ENCODE peak calls at places on chromosomes 5 and 9, in four cellular contexts. One of them, this sample, is unnamed.
A peak's percentile ranks its signal among the peaks of the same experiment; 100 is the strongest.

GRCh38 chr5:97550164-97550563 is 367.1 kb upstream of the RIOK2 start:
- DNase-seq in GM12878: no peak
- DNase-seq in HL-60: no peak
- DNase-seq in K562: no peak
- DNase-seq in this sample: no peak

GRCh38 chr5:155087036-155087435 is 73.5 kb downstream of the KIF4B start:
- DNase-seq in HL-60: no peak
- DNase-seq in GM12878: no peak
- DNase-seq in K562: no peak
- DNase-seq in this sample: no peak

GRCh38 chr9:5321058-5321457 is 16.5 kb upstream of the RLN2 start:
- DNase-seq in GM12878: no peak
- DNase-seq in HL-60: no peak
- DNase-seq in K562: no peak
- DNase-seq in this sample: no peak

GRCh38 chr5:45793638-45794532 is 97.7 kb upstream of the HCN1 start:
- DNase-seq in K562: no peak
- DNase-seq in GM12878: peak; percentile 88
- DNase-seq in HL-60: no peak
- DNase-seq in this sample: no peak

GRCh38 chr5:54902817-54903473 is 82.4 kb downstream of the ESM1 start:
- DNase-seq in GM12878: peak; percentile 78
- DNase-seq in K562: no peak
- DNase-seq in HL-60: no peak
- DNase-seq in this sample: no peak

GRCh38 chr9:129646252-129646651 is 4.3 kb upstream of the ASB6 start:
- DNase-seq in K562: no peak
- DNase-seq in HL-60: no peak
- DNase-seq in GM12878: no peak
- DNase-seq in this sample: no peak

GRCh38 chr5:40685191-40685590 is 5.5 kb downstream of the PTGER4 start:
- DNase-seq in K562: no peak
- DNase-seq in GM12878: no peak
- DNase-seq in HL-60: no peak
- DNase-seq in this sample: no peak

GRCh38 chr5:159031513-159031912 is 68.2 kb downstream of the EBF1 start:
- DNase-seq in GM12878: no peak
- DNase-seq in HL-60: no peak
- DNase-seq in K562: no peak
- DNase-seq in this sample: no peak

GRCh38 chr5:146910239-146910638 is 31.7 kb upstream of the PPP2R2B start:
- DNase-seq in HL-60: no peak
- DNase-seq in GM12878: no peak
- DNase-seq in K562: no peak
- DNase-seq in this sample: no peak

GRCh38 chr9:121851641-121852091 is 200.2 kb downstream of the DAB2IP start:
- DNase-seq in K562: no peak
- DNase-seq in GM12878: no peak
- DNase-seq in HL-60: no peak
- DNase-seq in this sample: no peak

GRCh38 chr5:76893294-76893693 is 43.5 kb downstream of the S100Z start:
- DNase-seq in GM12878: no peak
- DNase-seq in K562: no peak
- DNase-seq in HL-60: no peak
- DNase-seq in this sample: no peak

GRCh38 chr9:93600504-93600903 is 24.1 kb downstream of the PHF2 start:
- DNase-seq in K562: no peak
- DNase-seq in GM12878: no peak
- DNase-seq in HL-60: no peak
- DNase-seq in this sample: no peak

GRCh38 chr5:58503634-58504033 is 12.4 kb downstream of the GAPT start:
- DNase-seq in GM12878: no peak
- DNase-seq in K562: no peak
- DNase-seq in HL-60: no peak
- DNase-seq in this sample: no peak

GRCh38 chr5:82641362-82641988 is 363.3 kb upstream of the RPS23 start:
- DNase-seq in HL-60: peak; percentile 32
- DNase-seq in K562: peak; percentile 49
- DNase-seq in GM12878: peak; percentile 19
- DNase-seq in this sample: peak; percentile 7

GRCh38 chr9:111038336-111039202 is at the start of gene LPAR1:
- DNase-seq in K562: no peak
- DNase-seq in HL-60: no peak
- DNase-seq in GM12878: no peak
- DNase-seq in this sample: no peak

GRCh38 chr5:101288633-101289032 is 385.6 kb upstream of the ST8SIA4 start:
- DNase-seq in GM12878: no peak
- DNase-seq in HL-60: no peak
- DNase-seq in K562: no peak
- DNase-seq in this sample: no peak

GRCh38 chr5:173333900-173334685 is 5.9 kb upstream of the STC2 start:
- DNase-seq in HL-60: no peak
- DNase-seq in K562: no peak
- DNase-seq in GM12878: no peak
- DNase-seq in this sample: no peak

GRCh38 chr9:115209601-115210306 is 91.8 kb upstream of the TNC start:
- DNase-seq in K562: no peak
- DNase-seq in HL-60: no peak
- DNase-seq in GM12878: peak; percentile 56
- DNase-seq in this sample: no peak

GRCh38 chr9:35952526-35953191 is 5.3 kb downstream of the OR2S2 start:
- DNase-seq in GM12878: no peak
- DNase-seq in K562: no peak
- DNase-seq in HL-60: no peak
- DNase-seq in this sample: no peak

GRCh38 chr9:123637940-123638634 is 282.1 kb downstream of the CRB2 start:
- DNase-seq in GM12878: peak; percentile 75
- DNase-seq in HL-60: peak; percentile 72
- DNase-seq in K562: peak; percentile 23
- DNase-seq in this sample: no peak

GRCh38 chr5:35004200-35004599 is 43.5 kb downstream of the AGXT2 start:
- DNase-seq in K562: peak; percentile 13
- DNase-seq in HL-60: no peak
- DNase-seq in GM12878: no peak
- DNase-seq in this sample: no peak

GRCh38 chr5:175823731-175824525 is 47.5 kb upstream of the CPLX2 start:
- DNase-seq in HL-60: no peak
- DNase-seq in K562: no peak
- DNase-seq in GM12878: no peak
- DNase-seq in this sample: no peak

GRCh38 chr5:1724822-1725602 is 74.6 kb downstream of the MRPL36 start:
- DNase-seq in HL-60: no peak
- DNase-seq in K562: peak; percentile 77
- DNase-seq in GM12878: no peak
- DNase-seq in this sample: peak; percentile 19

GRCh38 chr5:16043349-16043748 is 136.2 kb downstream of the MARCHF11 start:
- DNase-seq in K562: no peak
- DNase-seq in HL-60: no peak
- DNase-seq in GM12878: no peak
- DNase-seq in this sample: no peak

GRCh38 chr5:31569065-31569464 is 37.0 kb downstream of the C5orf22 start:
- DNase-seq in K562: no peak
- DNase-seq in HL-60: no peak
- DNase-seq in GM12878: no peak
- DNase-seq in this sample: no peak

GRCh38 chr5:43729846-43730478 is 127.0 kb downstream of the NNT start:
- DNase-seq in K562: no peak
- DNase-seq in GM12878: no peak
- DNase-seq in HL-60: no peak
- DNase-seq in this sample: no peak

DNA sequence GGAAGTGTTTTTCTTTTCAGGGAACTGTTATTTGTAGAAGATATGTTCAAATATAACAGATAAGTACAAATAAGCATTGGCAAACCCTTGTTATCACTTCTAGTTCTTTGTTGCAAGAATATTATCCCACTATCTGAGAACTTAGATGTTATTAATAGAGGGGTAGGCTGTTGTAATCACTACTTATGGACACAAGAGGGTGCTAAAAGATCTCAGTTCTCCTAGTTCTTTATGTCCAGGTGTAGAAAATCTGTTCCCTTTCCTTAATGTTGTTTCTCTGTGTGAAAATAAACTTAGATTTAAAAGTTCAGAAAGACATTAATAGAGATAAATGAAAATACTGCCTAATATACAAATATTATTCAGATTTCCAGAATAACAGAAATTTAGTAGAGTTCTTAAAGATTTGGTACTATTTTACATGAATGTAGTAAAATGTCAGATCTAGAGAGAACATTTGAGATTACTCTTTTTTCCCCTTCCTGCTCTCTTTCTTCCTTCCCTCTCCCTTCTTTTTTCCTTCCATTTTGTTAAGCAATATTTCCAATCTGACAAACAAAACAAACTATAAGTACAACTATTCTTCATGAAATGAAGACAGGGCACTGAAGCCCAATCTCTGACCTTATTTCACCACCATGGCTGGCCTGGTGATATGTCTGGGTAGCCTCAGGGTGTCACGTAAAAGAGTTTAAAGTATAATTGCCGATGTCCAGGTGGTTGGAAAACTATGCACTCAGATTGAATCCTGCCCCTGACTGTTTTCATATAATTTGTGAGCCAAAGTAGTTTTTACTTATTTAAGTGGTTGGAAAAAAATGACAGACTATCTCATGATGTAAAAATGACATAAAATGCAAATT is 43.6 kb upstream of the C5orf46 start:
- DNase-seq in HL-60: no peak
- DNase-seq in GM12878: no peak
- DNase-seq in K562: peak; percentile 43
- DNase-seq in this sample: no peak
- TF ChIP-seq SPI1 in HL-60: no peak
- TF ChIP-seq SPI1 in GM12878: no peak
- TF ChIP-seq SPI1 in K562: no peak
- TF ChIP-seq SPI1 in this sample: no peak

GRCh38 chr9:137487454-137488329 is 28.6 kb upstream of the NSMF start:
- DNase-seq in HL-60: no peak
- DNase-seq in K562: no peak
- DNase-seq in GM12878: no peak
- DNase-seq in this sample: no peak

GRCh38 chr9:137486545-137487453 is 27.7 kb upstream of the NSMF start:
- DNase-seq in K562: no peak
- DNase-seq in HL-60: no peak
- DNase-seq in GM12878: no peak
- DNase-seq in this sample: no peak

GRCh38 chr9:137486141-137486490 is 27.0 kb upstream of the NSMF start:
- DNase-seq in HL-60: no peak
- DNase-seq in GM12878: no peak
- DNase-seq in K562: no peak
- DNase-seq in this sample: no peak

GRCh38 chr9:137484551-137485315 is 25.6 kb upstream of the NSMF start:
- DNase-seq in HL-60: no peak
- DNase-seq in K562: no peak
- DNase-seq in GM12878: no peak
- DNase-seq in this sample: no peak

DNA sequence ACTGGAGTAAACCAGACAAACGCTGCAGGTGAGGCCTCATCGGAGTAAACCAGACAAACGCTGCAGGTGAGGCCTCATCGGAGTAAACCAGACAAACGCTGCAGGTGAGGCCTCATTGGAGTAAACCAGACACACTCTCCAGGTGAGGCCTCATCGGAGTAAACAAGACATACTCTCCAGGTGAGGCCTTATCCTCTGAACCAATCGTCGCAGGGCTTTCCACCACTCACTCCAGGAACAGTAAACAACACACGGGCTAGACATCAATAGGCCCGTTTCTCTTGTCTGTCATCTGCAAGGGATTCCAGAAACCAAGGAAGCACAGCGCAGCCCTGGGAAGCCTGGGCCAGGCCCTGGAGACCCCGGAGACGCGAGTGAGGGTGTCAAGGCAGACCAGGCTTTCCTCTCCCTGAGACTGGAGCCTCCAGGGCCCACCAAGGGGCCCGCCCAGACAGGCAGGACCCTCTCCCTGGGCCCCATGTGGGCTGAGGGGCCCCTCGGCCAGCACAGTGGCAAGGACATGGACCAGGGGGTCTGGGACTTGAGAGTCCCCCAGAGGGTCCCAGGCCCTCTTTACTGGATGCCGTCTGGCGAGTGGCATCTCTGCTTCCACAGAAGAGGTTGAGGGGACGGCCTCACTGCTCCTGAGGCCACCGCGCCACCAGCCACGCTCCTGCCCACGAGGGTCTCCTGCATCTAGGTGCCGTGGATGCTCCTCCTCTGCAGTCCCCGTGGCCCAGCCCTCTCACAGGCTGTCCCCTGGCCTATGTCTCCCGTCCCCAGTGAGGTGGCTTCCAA is 26.4 kb upstream of the NSMF start:
- DNase-seq in HL-60: no peak
- DNase-seq in GM12878: no peak
- DNase-seq in K562: no peak
- DNase-seq in this sample: no peak
- TF ChIP-seq POLR2AphosphoS5 in HL-60: no peak
- TF ChIP-seq POLR2AphosphoS5 in GM12878: no peak
- TF ChIP-seq POLR2AphosphoS5 in K562: no peak
- TF ChIP-seq POLR2AphosphoS5 in this sample: no peak

DNA sequence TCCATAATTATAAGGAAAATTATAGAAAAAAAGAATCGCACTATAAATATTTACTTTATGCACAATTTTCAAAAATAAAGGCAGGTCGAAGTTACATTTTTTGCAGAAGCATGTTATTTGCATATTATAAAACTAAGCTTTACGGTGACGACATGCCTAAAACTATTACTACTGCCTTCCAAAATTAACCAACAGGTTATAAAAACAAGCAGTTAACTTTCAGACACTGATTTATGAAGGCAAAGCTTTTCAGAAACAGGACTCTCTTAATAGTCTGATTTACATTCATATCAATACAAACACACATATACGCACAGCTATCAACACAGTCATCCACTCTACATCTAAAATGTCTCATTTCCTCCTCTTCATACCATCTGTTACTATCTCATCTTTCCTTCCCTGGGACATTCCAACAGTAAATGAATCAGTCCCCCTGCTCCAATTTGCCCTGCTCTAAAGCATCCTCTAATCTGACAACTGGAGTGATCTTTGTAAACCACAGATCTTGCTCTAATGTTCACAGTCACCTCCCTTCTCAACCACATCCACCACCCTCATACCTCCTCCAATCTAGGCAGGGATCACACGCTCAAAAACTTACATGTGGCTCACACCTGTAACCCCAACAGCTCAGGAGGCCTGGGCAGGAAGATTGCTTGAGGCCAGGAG is 21.6 kb downstream of the FBXW11 start:
- DNase-seq in K562: no peak
- DNase-seq in HL-60: no peak
- DNase-seq in GM12878: no peak
- DNase-seq in this sample: no peak
- TF ChIP-seq SPI1 in K562: no peak
- TF ChIP-seq SPI1 in HL-60: no peak
- TF ChIP-seq SPI1 in GM12878: peak; percentile 40
- TF ChIP-seq SPI1 in this sample: peak; percentile 64

GRCh38 chr9:133333566-133333965 is 2.4 kb downstream of the SURF6 start:
- DNase-seq in K562: no peak
- DNase-seq in HL-60: no peak
- DNase-seq in GM12878: no peak
- DNase-seq in this sample: no peak

GRCh38 chr9:133333011-133333410 is 3.0 kb downstream of the SURF6 start:
- DNase-seq in K562: no peak
- DNase-seq in HL-60: no peak
- DNase-seq in GM12878: no peak
- DNase-seq in this sample: no peak

GRCh38 chr9:133331641-133332380 is 4.2 kb downstream of the SURF6 start:
- DNase-seq in K562: no peak
- DNase-seq in HL-60: no peak
- DNase-seq in GM12878: no peak
- DNase-seq in this sample: no peak

GRCh38 chr9:133332381-133332730 is 3.6 kb downstream of the SURF6 start:
- DNase-seq in GM12878: no peak
- DNase-seq in K562: no peak
- DNase-seq in HL-60: no peak
- DNase-seq in this sample: no peak

GRCh38 chr9:133331221-133331620 is 4.8 kb downstream of the SURF6 start:
- DNase-seq in HL-60: no peak
- DNase-seq in K562: no peak
- DNase-seq in GM12878: no peak
- DNase-seq in this sample: no peak
- TF ChIP-seq POLR2AphosphoS5 in HL-60: no peak
- TF ChIP-seq POLR2AphosphoS5 in K562: no peak
- TF ChIP-seq POLR2AphosphoS5 in GM12878: no peak
- TF ChIP-seq POLR2AphosphoS5 in this sample: no peak

This sample was measured in GM12891.